ENCODE peak calls at places on chromosomes 12 and 14, in six cellular contexts. P is KBM-7; T is dermis microvascular lymphatic vessel endothelial cell; D is LNCaP clone FGC; C is stimulated activated CD4-positive, alpha-beta T cell treated with anti-CD3 and anti-CD28 coated beads, Interleukin-4, amount 100 ng/mL, for 24 hours; I is neural crest cell. H is an unnamed sample.

GRCh38 chr12:127191124-127191523 is 1075.8 kb upstream of the TMEM132C start:
- DNase-seq in P (no peak), T (no peak), D (no peak), C (no peak), I (no peak), H (no peak)

GRCh38 chr14:50756300-50756699 is 74.7 kb downstream of the NIN start:
- DNase-seq in P (peak), T (no peak), D (no peak), C (no peak), I (no peak), H (peak)

GRCh38 chr12:19561411-19561961 is 122.2 kb downstream of the AEBP2 start:
- DNase-seq in P (no peak), T (no peak), D (no peak), C (no peak), I (no peak), H (no peak)

GRCh38 chr14:103103461-103104388 is 9.2 kb downstream of the EXOC3L4 start:
- DNase-seq in P (peak), T (peak), D (peak), C (no peak), I (no peak), H (no peak)

GRCh38 chr12:28258998-28259397 is 68.7 kb downstream of the CCDC91 start:
- DNase-seq in P (no peak), T (no peak), D (no peak), C (no peak), I (no peak), H (no peak)

GRCh38 chr12:49583361-49584094 is 15.6 kb upstream of the MCRS1 start:
- DNase-seq in P (no peak), T (no peak), D (no peak), C (no peak), I (no peak), H (no peak)

GRCh38 chr14:103105580-103106168 is 11.1 kb downstream of the EXOC3L4 start:
- DNase-seq in P (peak), T (no peak), D (peak), C (no peak), I (no peak), H (no peak)

GRCh38 chr12:104524026-104524425 is 67.3 kb downstream of the CHST11 start:
- DNase-seq in P (no peak), T (peak), D (peak), C (no peak), I (no peak), H (no peak)

GRCh38 chr14:65134651-65135579 is 32.6 kb upstream of the MAX start:
- DNase-seq in P (no peak), T (no peak), D (no peak), C (no peak), I (no peak), H (no peak)

GRCh38 chr12:99043319-99043914 is 398.3 kb downstream of the APAF1 start:
- DNase-seq in P (peak), T (peak), D (peak), C (peak), I (peak), H (no peak)

GRCh38 chr14:46574236-46574970 is 77.2 kb downstream of the RPL10L start:
- DNase-seq in P (peak), T (peak), D (no peak), C (no peak), I (no peak), H (no peak)

GRCh38 chr14:45698462-45699134 is 445.6 kb upstream of the MIS18BP1 start:
- DNase-seq in P (no peak), T (peak), D (no peak), C (no peak), I (no peak), H (no peak)

GRCh38 chr14:67526676-67527459 is 6.2 kb upstream of the PLEKHH1 start:
- DNase-seq in P (peak), T (peak), D (no peak), C (peak), I (peak), H (no peak)

GRCh38 chr12:107014050-107014449 is 27.1 kb upstream of the MTERF2 start:
- DNase-seq in P (no peak), T (peak), D (peak), C (no peak), I (no peak), H (no peak)

GRCh38 chr12:108234155-108234554 is 105.0 kb downstream of the CMKLR1 start:
- DNase-seq in P (peak), T (peak), D (no peak), C (no peak), I (no peak), H (no peak)

GRCh38 chr12:93135286-93136239 is 206.5 kb upstream of the EEA1 start:
- DNase-seq in P (peak), T (peak), D (peak), C (no peak), I (no peak), H (no peak)

GRCh38 chr12:69042970-69043369 is 110.0 kb upstream of the CPM start:
- DNase-seq in P (no peak), T (no peak), D (no peak), C (no peak), I (no peak), H (no peak)

GRCh38 chr12:105468464-105468863 is 138.0 kb downstream of the C12orf75 start:
- DNase-seq in P (no peak), T (peak), D (no peak), C (no peak), I (no peak), H (no peak)

GRCh38 chr12:49680075-49680474 is 27.1 kb downstream of the FMNL3 start:
- DNase-seq in P (no peak), T (no peak), D (no peak), C (no peak), I (no peak), H (no peak)

GRCh38 chr14:104496095-104496494 is 83.5 kb upstream of the C14orf180 start:
- DNase-seq in P (no peak), T (no peak), D (no peak), C (no peak), I (no peak), H (no peak)

GRCh38 chr12:116332705-116333380 is 55.4 kb upstream of the MED13L start:
- DNase-seq in P (no peak), T (no peak), D (no peak), C (no peak), I (no peak), H (no peak)

GRCh38 chr14:20419404-20419803 is 6.1 kb upstream of the TEP1 start:
- DNase-seq in P (no peak), T (no peak), D (no peak), C (no peak), I (no peak), H (no peak)

GRCh38 chr14:65169351-65169750 is 67.0 kb upstream of the MAX start:
- DNase-seq in P (no peak), T (no peak), D (no peak), C (no peak), I (no peak), H (no peak)

GRCh38 chr14:94291906-94292525 is 1.1 kb downstream of the SERPINA10 start:
- DNase-seq in P (no peak), T (no peak), D (no peak), C (no peak), I (no peak), H (no peak)

GRCh38 chr14:76770521-76771431 is 9.5 kb downstream of the VASH1 start:
- DNase-seq in P (no peak), T (no peak), D (no peak), C (no peak), I (no peak), H (no peak)

GRCh38 chr12:102567031-102567985 is 86.9 kb upstream of the IGF1 start:
- DNase-seq in P (no peak), T (no peak), D (no peak), C (no peak), I (no peak), H (no peak)

GRCh38 chr12:2902287-2902880 is 11.7 kb downstream of the TULP3 start:
- DNase-seq in P (no peak), T (peak), D (peak), C (no peak), I (no peak), H (no peak)

GRCh38 chr14:104677506-104678332 is 11.7 kb upstream of the INF2 start:
- DNase-seq in P (peak), T (peak), D (no peak), C (peak), I (peak), H (peak)

GRCh38 chr14:100375273-100375962 is 52.3 kb downstream of the SLC25A47 start:
- DNase-seq in P (peak), T (peak), D (no peak), C (peak), I (no peak), H (peak)